ENCODE peak calls at places on chromosomes 2 and 18, in six cellular contexts. One of them, this sample, is unnamed.

GRCh38 chr2:178870703-178871102 is 63.5 kb upstream of the TTN start:
- DNase-seq in osteocyte: no peak
- DNase-seq in fibroblast of pulmonary artery: peak
- DNase-seq in sciatic nerve: no peak
- DNase-seq in germinal center: no peak
- DNase-seq in GDM1: no peak
- DNase-seq in this sample: no peak

GRCh38 chr2:197423307-197423706 is 11.5 kb downstream of the SF3B1 start:
- DNase-seq in osteocyte: no peak
- DNase-seq in fibroblast of pulmonary artery: no peak
- DNase-seq in sciatic nerve: no peak
- DNase-seq in germinal center: no peak
- DNase-seq in GDM1: no peak
- DNase-seq in this sample: no peak

GRCh38 chr2:168165418-168165817 is 82.0 kb downstream of the STK39 start:
- DNase-seq in osteocyte: no peak
- DNase-seq in fibroblast of pulmonary artery: peak
- DNase-seq in sciatic nerve: no peak
- DNase-seq in germinal center: no peak
- DNase-seq in GDM1: no peak
- DNase-seq in this sample: no peak

GRCh38 chr2:38526195-38526594 is 76.5 kb downstream of the HNRNPLL start:
- DNase-seq in osteocyte: no peak
- DNase-seq in fibroblast of pulmonary artery: peak
- DNase-seq in sciatic nerve: no peak
- DNase-seq in germinal center: no peak
- DNase-seq in GDM1: no peak
- DNase-seq in this sample: no peak

GRCh38 chr2:105085525-105085924 is 47.7 kb downstream of the MRPS9 start:
- DNase-seq in osteocyte: no peak
- DNase-seq in fibroblast of pulmonary artery: no peak
- DNase-seq in sciatic nerve: no peak
- DNase-seq in germinal center: no peak
- DNase-seq in GDM1: no peak
- DNase-seq in this sample: no peak

GRCh38 chr2:175630319-175631246 is 371.5 kb downstream of the LNPK start:
- DNase-seq in osteocyte: no peak
- DNase-seq in fibroblast of pulmonary artery: no peak
- DNase-seq in sciatic nerve: no peak
- DNase-seq in germinal center: no peak
- DNase-seq in GDM1: no peak
- DNase-seq in this sample: no peak

GRCh38 chr2:5939553-5939952 is 247.4 kb downstream of the SOX11 start:
- DNase-seq in osteocyte: no peak
- DNase-seq in fibroblast of pulmonary artery: no peak
- DNase-seq in sciatic nerve: no peak
- DNase-seq in germinal center: no peak
- DNase-seq in GDM1: no peak
- DNase-seq in this sample: no peak

GRCh38 chr18:8933714-8934284 is 168.7 kb upstream of the NDUFV2 start:
- DNase-seq in osteocyte: no peak
- DNase-seq in fibroblast of pulmonary artery: no peak
- DNase-seq in sciatic nerve: no peak
- DNase-seq in germinal center: no peak
- DNase-seq in GDM1: no peak
- DNase-seq in this sample: no peak

GRCh38 chr2:132670961-132671781 is 1.2 kb upstream of the LYPD1 start:
- DNase-seq in osteocyte: no peak
- DNase-seq in fibroblast of pulmonary artery: peak
- DNase-seq in sciatic nerve: no peak
- DNase-seq in germinal center: no peak
- DNase-seq in GDM1: no peak
- DNase-seq in this sample: no peak

This sample was measured in GOT3.